ENCODE peak calls at places on chromosomes 7 and 10, in four cellular contexts. One of them, this sample, is unnamed.

GRCh38 chr10:65142641-65143435 is 1621.6 kb downstream of the REEP3 start:
- DNase-seq in foreskin fibroblast: no peak
- DNase-seq in bronchial epithelial cell: peak; percentile 7
- DNase-seq in effector memory CD4-positive, alpha-beta T cell: no peak
- DNase-seq in this sample: no peak

GRCh38 chr7:116525913-116526857 is 1.3 kb downstream of the CAV1 start:
- DNase-seq in foreskin fibroblast: peak; percentile 97
- DNase-seq in bronchial epithelial cell: peak; percentile 51
- DNase-seq in effector memory CD4-positive, alpha-beta T cell: peak; percentile 26
- DNase-seq in this sample: peak; percentile 5

GRCh38 chr10:123901621-123902020 is 10.0 kb upstream of the CPXM2 start:
- DNase-seq in foreskin fibroblast: no peak
- DNase-seq in bronchial epithelial cell: no peak
- DNase-seq in effector memory CD4-positive, alpha-beta T cell: no peak
- DNase-seq in this sample: no peak

GRCh38 chr10:32347363-32347735 is 391 bp upstream of the EPC1 start:
- DNase-seq in foreskin fibroblast: no peak
- DNase-seq in bronchial epithelial cell: no peak
- DNase-seq in effector memory CD4-positive, alpha-beta T cell: no peak
- DNase-seq in this sample: no peak

GRCh38 chr10:128296608-128297007 is 170.4 kb upstream of the MKI67 start:
- DNase-seq in foreskin fibroblast: no peak
- DNase-seq in bronchial epithelial cell: no peak
- DNase-seq in effector memory CD4-positive, alpha-beta T cell: no peak
- DNase-seq in this sample: no peak

GRCh38 chr7:1849351-1849951 is 179.4 kb downstream of the ELFN1 start:
- DNase-seq in foreskin fibroblast: peak; percentile 0
- DNase-seq in bronchial epithelial cell: no peak
- DNase-seq in effector memory CD4-positive, alpha-beta T cell: no peak
- DNase-seq in this sample: no peak

GRCh38 chr7:102836977-102837376 is 75.8 kb upstream of the LRRC17 start:
- DNase-seq in foreskin fibroblast: no peak
- DNase-seq in bronchial epithelial cell: no peak
- DNase-seq in effector memory CD4-positive, alpha-beta T cell: no peak
- DNase-seq in this sample: no peak

GRCh38 chr7:42522227-42522991 is 285.4 kb upstream of the GLI3 start:
- DNase-seq in foreskin fibroblast: peak; percentile 4
- DNase-seq in bronchial epithelial cell: peak; percentile 15
- DNase-seq in effector memory CD4-positive, alpha-beta T cell: no peak
- DNase-seq in this sample: no peak

GRCh38 chr10:31321396-31321941 is 2.5 kb downstream of the ZEB1 start:
- DNase-seq in foreskin fibroblast: peak; percentile 21
- DNase-seq in bronchial epithelial cell: peak; percentile 10
- DNase-seq in effector memory CD4-positive, alpha-beta T cell: peak; percentile 41
- DNase-seq in this sample: no peak

GRCh38 chr10:3043512-3044368 is 23.6 kb upstream of the PFKP start:
- DNase-seq in foreskin fibroblast: peak; percentile 86
- DNase-seq in bronchial epithelial cell: peak; percentile 63
- DNase-seq in effector memory CD4-positive, alpha-beta T cell: no peak
- DNase-seq in this sample: no peak

GRCh38 chr7:119090851-119091250 is 866.3 kb downstream of the ANKRD7 start:
- DNase-seq in foreskin fibroblast: no peak
- DNase-seq in bronchial epithelial cell: peak; percentile 57
- DNase-seq in effector memory CD4-positive, alpha-beta T cell: no peak
- DNase-seq in this sample: no peak

GRCh38 chr7:66641526-66641871 is 12.8 kb downstream of the KCTD7 start:
- DNase-seq in foreskin fibroblast: no peak
- DNase-seq in bronchial epithelial cell: no peak
- DNase-seq in effector memory CD4-positive, alpha-beta T cell: no peak
- DNase-seq in this sample: no peak

GRCh38 chr7:78284945-78285344 is 486.4 kb downstream of the PHTF2 start:
- DNase-seq in foreskin fibroblast: no peak
- DNase-seq in bronchial epithelial cell: no peak
- DNase-seq in effector memory CD4-positive, alpha-beta T cell: no peak
- DNase-seq in this sample: no peak

GRCh38 chr7:18786796-18787195 is 291.2 kb downstream of the HDAC9 start:
- DNase-seq in foreskin fibroblast: no peak
- DNase-seq in bronchial epithelial cell: no peak
- DNase-seq in effector memory CD4-positive, alpha-beta T cell: no peak
- DNase-seq in this sample: no peak

GRCh38 chr7:1276626-1277175 is 44.0 kb downstream of the UNCX start:
- DNase-seq in foreskin fibroblast: no peak
- DNase-seq in bronchial epithelial cell: no peak
- DNase-seq in effector memory CD4-positive, alpha-beta T cell: no peak
- DNase-seq in this sample: no peak

GRCh38 chr10:102247724-102248123 is 2.4 kb downstream of the GBF1 start:
- DNase-seq in foreskin fibroblast: no peak
- DNase-seq in bronchial epithelial cell: no peak
- DNase-seq in effector memory CD4-positive, alpha-beta T cell: no peak
- DNase-seq in this sample: no peak

GRCh38 chr7:69603937-69604494 is 5.7 kb downstream of the AUTS2 start:
- DNase-seq in foreskin fibroblast: no peak
- DNase-seq in bronchial epithelial cell: no peak
- DNase-seq in effector memory CD4-positive, alpha-beta T cell: no peak
- DNase-seq in this sample: no peak

GRCh38 chr10:125340871-125341270 is 180.5 kb upstream of the CTBP2 start:
- DNase-seq in foreskin fibroblast: peak; percentile 2
- DNase-seq in bronchial epithelial cell: peak; percentile 19
- DNase-seq in effector memory CD4-positive, alpha-beta T cell: no peak
- DNase-seq in this sample: no peak

GRCh38 chr10:60646966-60647796 is 131.1 kb upstream of the CDK1 start:
- DNase-seq in foreskin fibroblast: peak; percentile 82
- DNase-seq in bronchial epithelial cell: peak; percentile 60
- DNase-seq in effector memory CD4-positive, alpha-beta T cell: no peak
- DNase-seq in this sample: peak; percentile 11

GRCh38 chr10:44937201-44938005 is 22.2 kb upstream of the RASSF4 start:
- DNase-seq in foreskin fibroblast: peak; percentile 50
- DNase-seq in bronchial epithelial cell: no peak
- DNase-seq in effector memory CD4-positive, alpha-beta T cell: no peak
- DNase-seq in this sample: no peak

GRCh38 chr10:51224610-51225230 is 150.4 kb downstream of the PRKG1 start:
- DNase-seq in foreskin fibroblast: peak; percentile 90
- DNase-seq in bronchial epithelial cell: no peak
- DNase-seq in effector memory CD4-positive, alpha-beta T cell: no peak
- DNase-seq in this sample: no peak

GRCh38 chr10:35092851-35093250 is 2.7 kb upstream of the CUL2 start:
- DNase-seq in foreskin fibroblast: no peak
- DNase-seq in bronchial epithelial cell: no peak
- DNase-seq in effector memory CD4-positive, alpha-beta T cell: no peak
- DNase-seq in this sample: no peak

GRCh38 chr10:110344622-110345021 is 39.9 kb upstream of the SMNDC1 start:
- DNase-seq in foreskin fibroblast: no peak
- DNase-seq in bronchial epithelial cell: no peak
- DNase-seq in effector memory CD4-positive, alpha-beta T cell: no peak
- DNase-seq in this sample: no peak

GRCh38 chr7:43700059-43700501 is 29.2 kb downstream of the COA1 start:
- DNase-seq in foreskin fibroblast: peak; percentile 80
- DNase-seq in bronchial epithelial cell: peak; percentile 72
- DNase-seq in effector memory CD4-positive, alpha-beta T cell: no peak
- DNase-seq in this sample: peak; percentile 27